ENCODE peak calls at places on chromosomes 13 and 19, in nine cellular contexts. M is GM19239; P is substantia nigra; Z is right cardiac atrium; E is cardiac fibroblast; C is posterior vena cava; Y is Caco-2; B is activated CD4-positive, alpha-beta T cell treated with anti-CD3 and anti-CD28 coated beads, Interleukin-2, amount 50 U/mL, for 4 hours; O is naive thymus-derived CD8-positive, alpha-beta T cell. Q is an unnamed sample.

GRCh38 chr19:4575978-4576933 is 16.8 kb upstream of the SEMA6B start:
- DNase-seq in B (peak), M (peak), P (no peak), E (peak), Y (peak), O (peak), C (no peak), Z (peak), Q (peak)

GRCh38 chr13:33970746-33971145 is 152.8 kb downstream of the RFC3 start:
- DNase-seq in C (no peak), E (no peak), Z (peak), Y (no peak), O (no peak), B (no peak), P (no peak), M (no peak), Q (no peak)

GRCh38 chr19:54462713-54463530 is 656 bp downstream of the LENG9 start:
- DNase-seq in B (peak), M (no peak), Z (peak), Y (peak), O (peak), C (peak), P (peak), E (peak), Q (peak)

GRCh38 chr19:18793144-18794028 is 2.3 kb upstream of the COMP start:
- DNase-seq in O (no peak), E (no peak), M (no peak), C (no peak), Z (peak), P (no peak), B (no peak), Y (no peak), Q (no peak)

GRCh38 chr13:30373727-30374126 is 48.6 kb upstream of the UBE2L5 start:
- DNase-seq in E (no peak), O (no peak), P (no peak), Y (no peak), Z (no peak), C (no peak), M (no peak), B (no peak), Q (no peak)

GRCh38 chr19:40416918-40417713 is 3.9 kb upstream of the PRX start:
- DNase-seq in O (no peak), P (no peak), E (peak), M (no peak), C (no peak), B (no peak), Y (no peak), Z (peak), Q (no peak)

GRCh38 chr13:87003265-87003664 is 667.9 kb upstream of the SLITRK5 start:
- DNase-seq in Z (no peak), E (no peak), O (no peak), P (no peak), M (no peak), C (no peak), Y (no peak), B (no peak), Q (no peak)

GRCh38 chr13:97298816-97299215 is 76.7 kb downstream of the MBNL2 start:
- DNase-seq in C (no peak), E (no peak), P (no peak), Y (no peak), B (no peak), O (no peak), M (no peak), Z (no peak), Q (no peak)

GRCh38 chr13:45417790-45418534 is at the start of gene SLC25A30:
- DNase-seq in Y (peak), C (peak), O (peak), M (peak), Z (peak), B (peak), E (peak), P (peak), Q (peak)

GRCh38 chr13:23289917-23290357 is 109.2 kb downstream of the SGCG start:
- DNase-seq in M (no peak), B (no peak), E (peak), C (no peak), O (no peak), Y (no peak), Z (peak), P (no peak), Q (no peak)

GRCh38 chr19:28185646-28186045 is 1027.3 kb downstream of the UQCRFS1 start:
- DNase-seq in M (no peak), Z (no peak), E (no peak), B (no peak), Y (no peak), P (no peak), C (no peak), O (no peak), Q (no peak)

GRCh38 chr19:28303502-28303901 is 909.4 kb downstream of the UQCRFS1 start:
- DNase-seq in C (no peak), M (no peak), P (no peak), Z (no peak), B (no peak), E (no peak), O (no peak), Y (no peak), Q (no peak)

GRCh38 chr19:19261350-19262189 is 11.5 kb downstream of the TM6SF2 start:
- DNase-seq in O (no peak), C (no peak), E (no peak), Z (no peak), P (no peak), M (no peak), B (no peak), Y (no peak), Q (no peak)

GRCh38 chr13:98556968-98557591 is 19.8 kb downstream of the STK24 start:
- DNase-seq in Y (peak), C (no peak), O (no peak), E (no peak), M (no peak), B (peak), Z (no peak), P (no peak), Q (no peak)

GRCh38 chr13:40878321-40878720 is 88.9 kb downstream of the SLC25A15 start:
- DNase-seq in P (no peak), B (no peak), M (no peak), Y (no peak), E (no peak), O (no peak), Z (no peak), C (no peak), Q (no peak)

GRCh38 chr13:104376588-104376987 is 1310.4 kb upstream of the SLC10A2 start:
- DNase-seq in Z (no peak), P (no peak), C (no peak), M (no peak), Y (no peak), E (no peak), B (no peak), O (no peak), Q (no peak)

GRCh38 chr19:6720369-6721112 is at the start of gene C3:
- DNase-seq in B (no peak), M (no peak), Y (peak), P (no peak), E (peak), C (peak), O (no peak), Z (peak), Q (no peak)

GRCh38 chr13:33277946-33278345 is 7.6 kb downstream of the STARD13 start:
- DNase-seq in Z (no peak), P (no peak), C (no peak), Y (no peak), E (peak), M (no peak), B (no peak), O (no peak), Q (no peak)

GRCh38 chr19:1269065-1269477 is at the start of gene CIRBP:
- DNase-seq in B (peak), M (peak), C (peak), Y (peak), P (peak), Z (peak), O (peak), E (peak), Q (peak)

GRCh38 chr19:1073956-1074511 is 7.1 kb downstream of the ARHGAP45 start:
- DNase-seq in Y (no peak), P (no peak), Z (no peak), O (no peak), C (no peak), E (no peak), M (no peak), B (no peak), Q (peak)

GRCh38 chr13:44703371-44703770 is 127.2 kb upstream of the TSC22D1 start:
- DNase-seq in Y (no peak), O (no peak), C (no peak), E (peak), P (no peak), B (no peak), Z (no peak), M (no peak), Q (no peak)

GRCh38 chr19:1026189-1027019 is at the start of gene CNN2:
- DNase-seq in Y (peak), C (peak), M (no peak), P (no peak), Z (peak), E (peak), B (no peak), O (peak), Q (peak)

GRCh38 chr13:108609353-108609752 is 20.1 kb upstream of the MYO16 start:
- DNase-seq in Z (no peak), E (peak), Y (no peak), P (no peak), B (no peak), M (no peak), C (no peak), O (no peak), Q (no peak)

GRCh38 chr19:48696353-48697010 is 711 bp downstream of the FUT2 start:
- DNase-seq in B (no peak), P (no peak), M (no peak), E (no peak), C (no peak), Y (peak), Z (peak), O (peak), Q (no peak)

GRCh38 chr19:39030854-39031367 is 1.4 kb downstream of the FBXO27 start:
- DNase-seq in B (no peak), E (no peak), Y (no peak), M (no peak), P (no peak), Z (no peak), C (no peak), O (no peak), Q (no peak)

GRCh38 chr13:50106559-50106958 is 91.3 kb downstream of the KCNRG start:
- DNase-seq in P (no peak), Y (no peak), M (no peak), Z (no peak), E (no peak), C (no peak), B (no peak), O (peak), Q (no peak)

Q was measured in stimulated activated naive CD4-positive, alpha-beta T cell.